ENCODE peak calls at places on chromosome 10, in eight cellular contexts. C is psoas muscle, N is non-pigmented ciliary epithelial cell, R is NCI-H1694 treated with DMSO at 0.1 percent for 48 hours, W is NCI-H1105 treated with DMSO at 0.1 percent for 48 hours, T is ovary, Y is substantia nigra, E is Peyer's patch. D is an unnamed sample.

GRCh38 chr10:117544729-117545140 is 2.2 kb downstream of the EMX2 start:
- DNase-seq in C (no peak), Y (no peak), E (no peak), N (no peak), R (no peak), W (no peak), T (no peak), D (no peak)

GRCh38 chr10:132297521-132297920 is 10.2 kb downstream of the STK32C start:
- DNase-seq in W (peak; percentile 36), Y (no peak), C (no peak), R (no peak), T (no peak), E (no peak), N (no peak), D (no peak)

GRCh38 chr10:33653584-33654367 is 319.3 kb upstream of the NRP1 start:
- DNase-seq in E (no peak), W (no peak), C (no peak), N (peak; percentile 46), R (no peak), Y (no peak), T (no peak), D (no peak)

GRCh38 chr10:131314148-131314547 is 2.6 kb upstream of the TCERG1L start:
- DNase-seq in R (no peak), W (no peak), T (no peak), Y (no peak), N (no peak), E (no peak), C (no peak), D (no peak)

GRCh38 chr10:49761789-49762565 is at the start of gene OGDHL:
- DNase-seq in E (no peak), Y (no peak), T (peak; percentile 57), R (peak; percentile 28), N (no peak), C (no peak), W (peak; percentile 50), D (peak; percentile 23)

GRCh38 chr10:29688230-29688634 is 53.5 kb upstream of the SVIL start:
- DNase-seq in Y (no peak), C (no peak), E (no peak), T (no peak), R (no peak), W (peak; percentile 16), N (no peak), D (no peak)

GRCh38 chr10:104686829-104687228 is 45.7 kb downstream of the SORCS3 start:
- DNase-seq in R (no peak), N (no peak), C (no peak), T (no peak), Y (no peak), W (no peak), E (no peak), D (no peak)

GRCh38 chr10:3054816-3055202 is 12.5 kb upstream of the PFKP start:
- DNase-seq in N (no peak), E (no peak), W (no peak), R (no peak), C (no peak), Y (no peak), T (no peak), D (no peak)

GRCh38 chr10:89547853-89548513 is 12.6 kb upstream of the SLC16A12 start:
- DNase-seq in E (no peak), N (no peak), Y (no peak), R (no peak), W (no peak), C (no peak), T (no peak), D (no peak)

GRCh38 chr10:44995914-44996633 is 4.6 kb upstream of the ZNF22 start:
- DNase-seq in R (peak; percentile 28), C (peak; percentile 81), N (no peak), E (no peak), W (no peak), Y (no peak), T (peak; percentile 81), D (no peak)

GRCh38 chr10:42149027-42149700 is 489.2 kb downstream of the ZNF33B start:
- DNase-seq in W (no peak), T (no peak), R (no peak), C (peak; percentile 46), N (no peak), E (no peak), Y (no peak), D (peak; percentile 23)

GRCh38 chr10:60423920-60424319 is 34.2 kb upstream of the ANK3 start:
- DNase-seq in R (no peak), N (no peak), T (no peak), C (no peak), W (no peak), E (no peak), Y (no peak), D (no peak)

GRCh38 chr10:87550741-87551140 is 46.0 kb downstream of the MINPP1 start:
- DNase-seq in N (no peak), R (no peak), Y (no peak), C (no peak), W (no peak), E (no peak), T (no peak), D (no peak)

GRCh38 chr10:80699602-80700039 is 161.9 kb downstream of the SH2D4B start:
- DNase-seq in T (peak; percentile 56), N (peak; percentile 13), E (peak; percentile 60), R (peak; percentile 63), Y (peak; percentile 12), C (peak; percentile 88), W (peak; percentile 65), D (peak; percentile 85)

GRCh38 chr10:35780970-35781642 is 139.0 kb upstream of the FZD8 start:
- DNase-seq in T (no peak), Y (no peak), R (no peak), C (no peak), W (no peak), N (no peak), E (no peak), D (no peak)

GRCh38 chr10:24552346-24553016 is 171.2 kb downstream of the ARHGAP21 start:
- DNase-seq in Y (no peak), T (no peak), N (no peak), W (no peak), C (peak; percentile 68), R (no peak), E (no peak), D (no peak)

GRCh38 chr10:51260376-51260775 is 186.1 kb downstream of the PRKG1 start:
- DNase-seq in R (no peak), T (no peak), C (no peak), Y (no peak), E (no peak), N (no peak), W (no peak), D (no peak)

GRCh38 chr10:5977471-5978370 is at the start of gene IL15RA:
- DNase-seq in E (peak; percentile 80), Y (no peak), W (peak; percentile 14), C (peak; percentile 88), N (no peak), R (no peak), T (peak; percentile 50), D (peak; percentile 78)

GRCh38 chr10:91239789-91240188 is 19.3 kb downstream of the PCGF5 start:
- DNase-seq in R (no peak), N (no peak), C (no peak), T (no peak), Y (no peak), E (no peak), W (no peak), D (no peak)

GRCh38 chr10:18486444-18486843 is 164.9 kb downstream of the NSUN6 start:
- DNase-seq in T (no peak), N (no peak), R (no peak), Y (no peak), C (no peak), E (no peak), W (no peak), D (no peak)

GRCh38 chr10:14382022-14382421 is 51.3 kb upstream of the FRMD4A start:
- DNase-seq in C (no peak), T (no peak), E (no peak), R (no peak), N (no peak), W (no peak), Y (no peak), D (no peak)

GRCh38 chr10:31157125-31157983 is 125.7 kb upstream of the ZNF438 start:
- DNase-seq in Y (peak; percentile 28), W (peak; percentile 69), T (peak; percentile 39), N (peak; percentile 34), E (no peak), R (no peak), C (peak; percentile 76), D (peak; percentile 69)

GRCh38 chr10:78211476-78212110 is 177.9 kb downstream of the RPS24 start:
- DNase-seq in E (no peak), Y (peak; percentile 2), T (peak; percentile 52), C (no peak), N (peak; percentile 14), R (peak; percentile 51), W (no peak), D (no peak)

GRCh38 chr10:31942892-31943291 is 14.3 kb upstream of the ARHGAP12 start:
- DNase-seq in C (no peak), Y (no peak), T (no peak), W (no peak), E (no peak), N (no peak), R (no peak), D (no peak)

GRCh38 chr10:80517416-80518142 is 20.1 kb upstream of the SH2D4B start:
- DNase-seq in Y (no peak), R (no peak), C (peak; percentile 45), E (no peak), W (no peak), N (no peak), T (no peak), D (no peak)

GRCh38 chr10:110803830-110804338 is 67.8 kb upstream of the PDCD4 start:
- DNase-seq in C (peak; percentile 65), N (no peak), R (peak; percentile 78), E (peak; percentile 64), T (peak; percentile 64), Y (no peak), W (no peak), D (peak; percentile 35)

GRCh38 chr10:31083765-31084184 is 52.1 kb upstream of the ZNF438 start:
- DNase-seq in C (no peak), W (no peak), Y (no peak), R (no peak), N (no peak), E (peak; percentile 23), T (no peak), D (peak; percentile 51)

GRCh38 chr10:90856261-90856660 is 1.6 kb downstream of the HTR7 start:
- DNase-seq in N (no peak), C (no peak), R (no peak), T (no peak), W (no peak), E (no peak), Y (no peak), D (no peak)

GRCh38 chr10:57759777-57760176 is 507.9 kb downstream of the IPMK start:
- DNase-seq in C (no peak), W (no peak), R (no peak), Y (no peak), N (no peak), E (no peak), T (no peak), D (no peak)

GRCh38 chr10:4894335-4894734 is 68.3 kb downstream of the AKR1E2 start:
- DNase-seq in E (no peak), Y (no peak), W (no peak), R (no peak), N (no peak), C (no peak), T (no peak), D (no peak)

GRCh38 chr10:74900297-74900696 is 73.9 kb downstream of the KAT6B start:
- DNase-seq in C (no peak), R (no peak), E (peak; percentile 30), N (no peak), Y (no peak), W (no peak), T (no peak), D (no peak)

GRCh38 chr10:110802090-110802489 is 69.6 kb upstream of the PDCD4 start:
- DNase-seq in N (peak; percentile 27), W (no peak), T (no peak), R (peak; percentile 20), E (no peak), C (no peak), Y (no peak), D (no peak)